ENCODE peak calls at places on chromosome 12, in four cellular contexts. One of them, this sample, is unnamed.

GRCh38 chr12:16504200-16504599 is 101.8 kb downstream of the LMO3 start:
- DNase-seq in epithelial cell of esophagus: no peak
- DNase-seq in effector memory CD4-positive, alpha-beta T cell: no peak
- DNase-seq in A549: no peak
- DNase-seq in this sample: no peak

GRCh38 chr12:31324116-31324844 is 1.7 kb downstream of the SINHCAF start:
- DNase-seq in A549: peak
- DNase-seq in effector memory CD4-positive, alpha-beta T cell: peak
- DNase-seq in epithelial cell of esophagus: peak
- DNase-seq in this sample: peak

GRCh38 chr12:19402211-19402610 is 37.1 kb upstream of the AEBP2 start:
- DNase-seq in epithelial cell of esophagus: peak
- DNase-seq in effector memory CD4-positive, alpha-beta T cell: no peak
- DNase-seq in A549: no peak
- DNase-seq in this sample: peak

GRCh38 chr12:116547955-116548471 is 11.2 kb upstream of the MAP1LC3B2 start:
- DNase-seq in A549: no peak
- DNase-seq in effector memory CD4-positive, alpha-beta T cell: no peak
- DNase-seq in epithelial cell of esophagus: no peak
- DNase-seq in this sample: no peak

GRCh38 chr12:12720637-12721250 is 3.6 kb downstream of the CDKN1B start:
- DNase-seq in epithelial cell of esophagus: no peak
- DNase-seq in effector memory CD4-positive, alpha-beta T cell: no peak
- DNase-seq in A549: no peak
- DNase-seq in this sample: no peak

GRCh38 chr12:67943295-67943892 is 45.9 kb upstream of the IFNG-AS1 start:
- DNase-seq in effector memory CD4-positive, alpha-beta T cell: peak
- DNase-seq in epithelial cell of esophagus: peak
- DNase-seq in A549: peak
- DNase-seq in this sample: no peak

GRCh38 chr12:12376636-12377448 is 20.0 kb downstream of the BORCS5 start:
- DNase-seq in A549: peak
- DNase-seq in epithelial cell of esophagus: peak
- DNase-seq in effector memory CD4-positive, alpha-beta T cell: no peak
- DNase-seq in this sample: peak

GRCh38 chr12:94101902-94102660 is 46.3 kb upstream of the PLXNC1 start:
- DNase-seq in effector memory CD4-positive, alpha-beta T cell: peak
- DNase-seq in A549: peak
- DNase-seq in epithelial cell of esophagus: peak
- DNase-seq in this sample: no peak

GRCh38 chr12:55935742-55936151 is 4.8 kb downstream of the DGKA start:
- DNase-seq in epithelial cell of esophagus: no peak
- DNase-seq in A549: no peak
- DNase-seq in effector memory CD4-positive, alpha-beta T cell: peak
- DNase-seq in this sample: no peak

GRCh38 chr12:124774462-124775167 is 89.0 kb downstream of the SCARB1 start:
- DNase-seq in effector memory CD4-positive, alpha-beta T cell: no peak
- DNase-seq in epithelial cell of esophagus: peak
- DNase-seq in A549: no peak
- DNase-seq in this sample: peak

GRCh38 chr12:23197266-23197665 is 572.3 kb downstream of the ETNK1 start:
- DNase-seq in A549: no peak
- DNase-seq in epithelial cell of esophagus: peak
- DNase-seq in effector memory CD4-positive, alpha-beta T cell: no peak
- DNase-seq in this sample: no peak

GRCh38 chr12:19515179-19515578 is 75.9 kb downstream of the AEBP2 start:
- DNase-seq in A549: peak
- DNase-seq in epithelial cell of esophagus: peak
- DNase-seq in effector memory CD4-positive, alpha-beta T cell: no peak
- DNase-seq in this sample: no peak

This sample was measured in epithelial cell of prostate.